ENCODE peak calls at places on chromosomes 4 and X, in four cellular contexts. H is H9, V is IMR-90, Q is mesendoderm. R is an unnamed sample.
A peak's percentile ranks its signal among the peaks of the same experiment; 100 is the strongest.

GRCh38 chr4:185201983-185202962 is 1.5 kb downstream of the CFAP97 start:
- DNase-seq in H (peak; percentile 39), V (peak; percentile 42), Q (peak; percentile 96), R (no peak)

GRCh38 chr4:123453006-123453685 is 56.6 kb downstream of the SPRY1 start:
- DNase-seq in H (no peak), V (peak; percentile 43), Q (no peak), R (no peak)

GRCh38 chr4:124868495-124868894 is 156.0 kb upstream of the ANKRD50 start:
- DNase-seq in H (no peak), V (no peak), Q (no peak), R (no peak)

GRCh38 chr4:174873931-174874330 is 44.2 kb upstream of the ADAM29 start:
- DNase-seq in H (no peak), V (no peak), Q (peak; percentile 47), R (peak; percentile 3)

GRCh38 chrX:103918050-103918449 is 44.4 kb upstream of the TMSB15B start:
- DNase-seq in H (peak; percentile 87), V (peak; percentile 68), Q (peak; percentile 91), R (peak; percentile 65)

GRCh38 chr4:7645158-7645557 is 210.4 kb upstream of the PSAPL1 start:
- DNase-seq in H (no peak), V (no peak), Q (no peak), R (no peak)

GRCh38 chr4:151325320-151326246 is at the start of gene SH3D19:
- DNase-seq in H (peak; percentile 52), V (peak; percentile 19), Q (peak; percentile 82), R (peak; percentile 57)

GRCh38 chr4:106624674-106625073 is 256.1 kb upstream of the GIMD1 start:
- DNase-seq in H (no peak), V (peak; percentile 1), Q (no peak), R (no peak)

GRCh38 chr4:156290811-156291210 is 337.1 kb upstream of the CTSO start:
- DNase-seq in H (no peak), V (peak; percentile 46), Q (no peak), R (no peak)

GRCh38 chr4:182885738-182886077 is 31.5 kb downstream of the DCTD start:
- DNase-seq in H (no peak), V (peak; percentile 25), Q (no peak), R (no peak)

GRCh38 chr4:151692443-151692782 is 68.4 kb downstream of the GATB start:
- DNase-seq in H (no peak), V (no peak), Q (no peak), R (no peak)

GRCh38 chrX:153944140-153944799 is at the start of gene RENBP:
- DNase-seq in H (peak; percentile 67), V (no peak), Q (peak; percentile 68), R (no peak)

GRCh38 chr4:154565704-154566103 is 2.9 kb downstream of the FGB start:
- DNase-seq in H (no peak), V (no peak), Q (no peak), R (no peak)

GRCh38 chr4:16123356-16124084 is 39.7 kb upstream of the PROM1 start:
- DNase-seq in H (no peak), V (no peak), Q (no peak), R (no peak)

GRCh38 chrX:120358687-120359086 is 3.2 kb upstream of the ATP1B4 start:
- DNase-seq in H (no peak), V (no peak), Q (no peak), R (no peak)

GRCh38 chr4:139720806-139721205 is 55.2 kb downstream of the MGST2 start:
- DNase-seq in H (no peak), V (peak; percentile 20), Q (no peak), R (no peak)

GRCh38 chr4:15682340-15682725 is 706 bp downstream of the FAM200B start:
- DNase-seq in H (no peak), V (no peak), Q (no peak), R (no peak)

GRCh38 chr4:123588631-123589223 is 192.1 kb downstream of the SPRY1 start:
- DNase-seq in H (no peak), V (peak; percentile 60), Q (no peak), R (no peak)

GRCh38 chr4:113555868-113556267 is 205.7 kb downstream of the CAMK2D start:
- DNase-seq in H (no peak), V (no peak), Q (no peak), R (no peak)

GRCh38 chrX:103730147-103730546 is 19.4 kb downstream of the TMEM31 start:
- DNase-seq in H (no peak), V (no peak), Q (no peak), R (no peak)

GRCh38 chrX:94854251-94854650 is 1180.2 kb downstream of the FAM133A start:
- DNase-seq in H (no peak), V (no peak), Q (peak; percentile 54), R (no peak)

GRCh38 chr4:101647710-101648034 is 142.9 kb upstream of the BANK1 start:
- DNase-seq in H (no peak), V (no peak), Q (peak; percentile 54), R (no peak)

DNA sequence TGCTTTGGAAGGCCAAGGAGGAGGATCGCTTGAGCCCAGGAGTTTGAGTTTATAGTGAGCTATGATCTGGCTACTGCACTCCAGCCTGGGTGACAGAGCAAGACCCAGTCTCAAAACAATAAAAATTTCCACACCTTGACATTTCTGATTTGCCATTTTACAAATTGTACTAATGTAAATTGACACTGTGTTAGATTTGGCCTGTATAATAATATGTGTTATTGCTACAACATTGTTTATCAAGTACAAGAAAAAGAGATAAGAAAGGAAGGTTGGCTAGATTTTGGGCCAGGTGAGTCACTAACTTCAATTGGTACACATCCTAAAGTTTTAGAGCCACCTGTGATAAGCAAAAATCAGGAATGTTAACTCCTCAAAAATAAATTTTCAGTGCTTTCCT is 34.9 kb downstream of the ADGRA3 start:
- DNase-seq in H (no peak), V (no peak), Q (no peak), R (no peak)
- H3K4ac ChIP-seq in H (no peak overlapping the region), V (no peak overlapping the region), Q (no peak overlapping the region), R (no peak overlapping the region)

DNA sequence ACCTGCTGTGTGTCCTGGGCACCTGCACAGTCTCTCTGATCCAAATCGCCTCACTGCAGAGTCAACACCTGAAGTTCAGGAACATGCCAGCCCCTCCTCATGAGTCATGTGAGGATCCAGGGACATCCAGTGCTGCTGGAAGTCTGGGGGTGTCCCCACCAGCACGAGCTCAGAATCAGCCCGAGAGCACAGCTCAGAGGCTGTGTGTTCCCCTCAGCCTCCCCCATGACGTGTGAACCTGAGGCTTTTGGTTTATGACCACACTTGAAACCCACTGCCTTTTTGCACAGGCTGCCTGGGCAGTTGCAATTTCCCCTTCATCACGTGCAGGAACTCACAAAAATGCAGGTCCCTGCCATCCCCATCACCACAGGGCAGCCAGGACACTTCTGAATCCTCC is 47.1 kb downstream of the PPP2R2C start:
- DNase-seq in H (no peak), V (no peak), Q (no peak), R (no peak)
- H3K23ac ChIP-seq in H (no peak overlapping the region), V (no peak overlapping the region), Q (no peak overlapping the region), R (no peak overlapping the region)

GRCh38 chr4:112515278-112516075 is 503 bp downstream of the NEUROG2 start:
- DNase-seq in H (peak; percentile 63), V (no peak), Q (peak; percentile 60), R (peak; percentile 42)

GRCh38 chr4:112516401-112517066 is 554 bp upstream of the NEUROG2 start:
- DNase-seq in H (peak; percentile 83), V (no peak), Q (peak; percentile 79), R (peak; percentile 89)

GRCh38 chr4:112516076-112516385 is at the start of gene NEUROG2:
- DNase-seq in H (no peak), V (no peak), Q (peak; percentile 47), R (no peak)

GRCh38 chr4:112514449-112515277 is 1.3 kb downstream of the NEUROG2 start:
- DNase-seq in H (peak; percentile 59), V (no peak), Q (peak; percentile 39), R (peak; percentile 39)

DNA sequence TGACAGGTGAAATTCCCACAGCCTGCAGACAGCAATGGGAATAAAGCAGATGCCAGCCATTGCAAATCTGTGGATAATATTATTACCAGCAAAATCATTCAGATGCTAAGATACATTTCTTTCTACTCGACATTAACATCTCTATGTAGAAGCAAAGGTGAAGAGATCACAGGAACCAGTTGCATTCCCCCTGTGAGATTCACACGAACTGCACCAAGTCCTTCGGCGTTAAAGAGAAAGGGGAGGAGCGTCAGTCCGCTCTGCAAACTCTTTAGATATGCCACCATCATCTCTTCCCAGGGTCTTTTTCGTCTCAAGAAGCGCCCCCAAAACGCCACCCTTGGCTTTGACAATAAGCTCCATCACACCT is 1.9 kb downstream of the NEUROG2 start:
- DNase-seq in H (peak; percentile 56), V (no peak), Q (peak; percentile 33), R (no peak)
- H2BK120ac ChIP-seq in H (no peak overlapping the region), V (no peak overlapping the region), Q (no peak overlapping the region), R (no peak overlapping the region)

DNA sequence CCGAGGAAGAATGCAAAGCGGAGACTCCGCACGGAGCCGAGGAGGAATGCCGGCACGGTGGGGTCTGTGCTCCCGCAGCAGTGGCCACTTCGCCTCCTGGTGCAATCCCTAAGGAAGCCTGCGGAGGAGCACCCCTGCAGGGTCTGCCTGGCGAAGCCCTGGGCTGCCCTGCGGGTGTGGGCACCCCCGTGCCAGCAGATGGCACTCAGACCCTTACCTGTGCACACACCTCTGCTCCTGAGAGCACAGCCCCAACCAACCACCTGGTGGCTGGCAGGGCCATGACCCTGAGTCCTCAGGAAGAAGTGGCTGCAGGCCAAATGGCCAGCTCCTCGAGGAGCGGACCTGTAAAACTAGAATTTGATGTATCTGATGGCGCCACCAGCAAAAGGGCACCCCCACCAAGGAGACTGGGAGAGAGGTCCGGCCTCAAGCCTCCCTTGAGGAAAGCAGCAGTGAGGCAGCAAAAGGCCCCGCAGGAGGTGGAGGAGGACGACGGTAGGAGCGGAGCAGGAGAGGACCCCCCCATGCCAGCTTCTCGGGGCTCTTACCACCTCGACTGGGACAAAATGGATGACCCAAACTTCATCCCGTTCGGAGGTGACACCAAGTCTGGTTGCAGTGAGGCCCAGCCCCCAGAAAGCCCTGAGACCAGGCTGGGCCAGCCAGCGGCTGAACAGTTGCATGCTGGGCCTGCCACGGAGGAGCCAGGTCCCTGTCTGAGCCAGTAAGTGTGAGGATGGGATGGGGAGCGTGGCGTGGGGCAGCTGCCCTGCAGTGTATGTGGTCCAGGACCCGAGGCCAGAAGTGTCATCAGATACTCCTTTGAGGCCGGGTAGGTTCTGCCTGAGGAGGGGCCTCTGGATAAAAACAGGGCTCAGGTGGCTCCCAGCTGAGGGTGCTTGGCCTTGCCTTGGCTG is 7.0 kb downstream of the TACC3 start:
- DNase-seq in H (no peak), V (no peak), Q (no peak), R (no peak)
- H3K4ac ChIP-seq in H (no peak overlapping the region), V (peak overlapping the region; percentile 7), Q (no peak overlapping the region), R (no peak overlapping the region)

R was measured in neuronal stem cell.